ENCODE peak calls at places on chromosomes 6 and 20, in seven cellular contexts. T is activated naive CD4-positive, alpha-beta T cell treated with anti-CD3 and anti-CD28 coated beads, Interleukin-2, amount 50 U/mL, for 16 hours; I is ACHN; Z is NCI-H2081; X is kidney epithelial cell; S is GM04503; D is COR-L47. W is an unnamed sample.

GRCh38 chr20:45791668-45792512 is at the start of the genes DNTTIP1 and WFDC3:
- DNase-seq in T (peak), I (peak), Z (peak), X (peak), S (peak), D (peak), W (peak)

GRCh38 chr6:152267967-152268845 is 369.0 kb downstream of the SYNE1 start:
- DNase-seq in T (peak), I (peak), Z (peak), X (no peak), S (no peak), D (peak), W (no peak)

GRCh38 chr6:1941534-1941933 is 303.9 kb downstream of the GMDS start:
- DNase-seq in T (no peak), I (no peak), Z (no peak), X (no peak), S (no peak), D (no peak), W (no peak)

GRCh38 chr20:44113642-44113945 is 73.4 kb downstream of the JPH2 start:
- DNase-seq in T (no peak), I (no peak), Z (no peak), X (no peak), S (no peak), D (no peak), W (no peak)

GRCh38 chr6:45843848-45844521 is 171.7 kb downstream of the CLIC5 start:
- DNase-seq in T (no peak), I (no peak), Z (no peak), X (no peak), S (peak), D (no peak), W (no peak)

GRCh38 chr6:4901256-4902061 is 102.4 kb downstream of the RPP40 start:
- DNase-seq in T (no peak), I (no peak), Z (no peak), X (no peak), S (no peak), D (no peak), W (no peak)

GRCh38 chr20:890671-891070 is 25.5 kb downstream of the ANGPT4 start:
- DNase-seq in T (no peak), I (no peak), Z (no peak), X (no peak), S (no peak), D (no peak), W (no peak)

GRCh38 chr6:11702039-11702795 is 76.4 kb downstream of the ADTRP start:
- DNase-seq in T (no peak), I (no peak), Z (no peak), X (no peak), S (no peak), D (no peak), W (peak)

GRCh38 chr6:136822051-136822378 is 377 bp upstream of the PEX7 start:
- DNase-seq in T (peak), I (no peak), Z (no peak), X (no peak), S (no peak), D (no peak), W (no peak)

GRCh38 chr6:165900970-165901369 is 237.9 kb upstream of the PDE10A start:
- DNase-seq in T (no peak), I (no peak), Z (no peak), X (no peak), S (no peak), D (no peak), W (no peak)

GRCh38 chr20:48772183-48772976 is 55.4 kb downstream of the PREX1 start:
- DNase-seq in T (no peak), I (no peak), Z (no peak), X (no peak), S (no peak), D (no peak), W (peak)

GRCh38 chr6:53641348-53641747 is 24.2 kb downstream of the KLHL31 start:
- DNase-seq in T (no peak), I (no peak), Z (no peak), X (no peak), S (no peak), D (no peak), W (no peak)

GRCh38 chr6:6676910-6677441 is 88.5 kb downstream of the LY86 start:
- DNase-seq in T (peak), I (peak), Z (peak), X (no peak), S (no peak), D (peak), W (peak)

GRCh38 chr6:37603284-37603683 is 94.4 kb downstream of the MDGA1 start:
- DNase-seq in T (no peak), I (no peak), Z (no peak), X (no peak), S (no peak), D (no peak), W (no peak)

W was measured in gastrocnemius medialis.